ENCODE peak calls at places on chromosomes 12 and 14, in four cellular contexts. G is uterus, P is fibroblast of lung, U is tibial nerve. D is an unnamed sample.
A peak's percentile ranks its signal among the peaks of the same experiment; 100 is the strongest.

GRCh38 chr12:52836042-52836466 is 1.9 kb upstream of the KRT79 start:
- DNase-seq in G (no peak), P (no peak), U (no peak), D (no peak)

GRCh38 chr12:109157986-109158385 is 41.6 kb downstream of the ACACB start:
- DNase-seq in G (no peak), P (no peak), U (no peak), D (no peak)

GRCh38 chr12:24705741-24706358 is 243.1 kb downstream of the BCAT1 start:
- DNase-seq in G (no peak), P (no peak), U (no peak), D (no peak)

GRCh38 chr12:5200276-5201087 is 156.8 kb downstream of the KCNA5 start:
- DNase-seq in G (peak; percentile 22), P (peak; percentile 27), U (no peak), D (no peak)

GRCh38 chr12:131907379-131908081 is 13.1 kb downstream of the ULK1 start:
- DNase-seq in G (no peak), P (no peak), U (no peak), D (peak; percentile 14)

GRCh38 chr12:57266681-57267080 is 15.7 kb upstream of the STAC3 start:
- DNase-seq in G (no peak), P (no peak), U (no peak), D (no peak)

GRCh38 chr12:41684997-41685396 is 459.7 kb downstream of the GXYLT1 start:
- DNase-seq in G (no peak), P (no peak), U (no peak), D (no peak)

GRCh38 chr12:130053641-130054040 is 108.6 kb upstream of the FZD10 start:
- DNase-seq in G (no peak), P (no peak), U (no peak), D (no peak)

GRCh38 chr12:131831021-131831571 is 2.9 kb downstream of the MMP17 start:
- DNase-seq in G (no peak), P (peak; percentile 16), U (no peak), D (peak; percentile 66)

GRCh38 chr14:23121401-23121800 is 2.3 kb upstream of the CEBPE start:
- DNase-seq in G (peak; percentile 74), P (peak; percentile 54), U (no peak), D (no peak)

GRCh38 chr14:106010783-106011182 is 484.4 kb downstream of the TMEM121 start:
- DNase-seq in G (no peak), P (no peak), U (no peak), D (no peak)

DNA sequence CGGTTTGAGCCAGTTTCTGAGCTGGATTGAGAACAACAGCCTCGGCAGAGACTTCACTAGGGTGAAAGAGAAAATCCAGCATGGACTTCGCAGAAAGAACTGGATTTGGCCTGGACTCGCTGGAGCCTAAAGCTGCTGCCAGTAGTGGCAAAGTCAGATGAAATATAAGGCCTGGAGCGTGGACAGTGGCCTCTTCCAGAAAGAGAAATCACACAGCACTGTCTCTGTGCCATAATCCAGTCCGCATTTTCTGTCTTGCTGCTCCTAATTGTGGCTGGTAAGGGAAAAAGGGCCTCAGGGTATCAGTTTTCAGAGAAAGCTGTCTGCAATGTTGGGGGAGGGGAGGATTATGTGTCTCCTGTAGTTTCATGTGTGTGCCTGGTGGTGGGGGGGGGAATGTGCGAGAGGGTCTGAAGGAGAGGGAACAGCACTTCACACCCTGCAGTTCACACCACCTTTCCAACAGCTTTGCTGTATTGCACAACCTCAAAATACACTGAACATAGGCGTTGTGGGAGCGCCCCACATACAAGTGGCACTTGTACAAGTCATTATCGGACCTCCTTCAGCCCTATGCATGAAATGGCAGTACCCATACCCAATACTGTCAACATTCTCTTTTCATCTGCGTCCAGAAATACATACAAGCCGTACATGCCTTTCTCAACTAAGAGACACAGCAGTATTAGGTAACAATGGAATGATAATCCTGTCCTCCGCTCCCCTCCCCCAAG is 107.6 kb upstream of the ATF7IP start:
- DNase-seq in G (peak; percentile 94), P (peak; percentile 100), U (peak; percentile 93), D (peak; percentile 98)
- H3K9me3 ChIP-seq in G (no peaks in the 10 kb centered on the region), P (no peaks in the 10 kb centered on the region), U (no peaks in the 10 kb centered on the region), D (no peaks in the 10 kb centered on the region)

DNA sequence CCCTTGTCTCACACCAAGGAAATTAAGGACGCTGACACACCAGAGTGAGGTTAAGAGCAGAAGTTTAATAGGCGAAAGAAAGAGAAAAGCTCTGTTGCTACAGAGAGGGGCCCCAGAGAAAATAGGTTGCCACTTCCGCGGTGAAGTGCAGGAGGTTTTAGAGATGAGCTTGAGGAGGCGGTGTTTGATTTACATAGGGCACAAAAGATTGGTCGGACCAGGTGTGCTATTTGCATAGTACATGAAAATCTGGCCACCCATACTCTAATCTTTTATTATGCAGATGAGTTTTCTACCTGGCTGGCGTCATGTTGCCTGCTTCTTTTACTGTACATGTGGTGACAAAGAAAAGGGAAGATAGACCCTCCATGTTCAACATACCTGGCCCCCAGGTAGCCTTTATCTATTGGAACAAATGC is 23.3 kb upstream of the MYF6 start:
- DNase-seq in G (no peak), P (no peak), U (no peak), D (no peak)
- H3K4me3 ChIP-seq in G (no peak overlapping the region), P (no peak overlapping the region), U (no peak overlapping the region), D (no peak overlapping the region)

GRCh38 chr14:63493246-63493645 is 49.9 kb downstream of the PPP2R5E start:
- DNase-seq in G (no peak), P (peak; percentile 43), U (no peak), D (no peak)
- TF ChIP-seq CTCF in G (no peak), P (no peak), U (no peak), D (no peak)

DNA sequence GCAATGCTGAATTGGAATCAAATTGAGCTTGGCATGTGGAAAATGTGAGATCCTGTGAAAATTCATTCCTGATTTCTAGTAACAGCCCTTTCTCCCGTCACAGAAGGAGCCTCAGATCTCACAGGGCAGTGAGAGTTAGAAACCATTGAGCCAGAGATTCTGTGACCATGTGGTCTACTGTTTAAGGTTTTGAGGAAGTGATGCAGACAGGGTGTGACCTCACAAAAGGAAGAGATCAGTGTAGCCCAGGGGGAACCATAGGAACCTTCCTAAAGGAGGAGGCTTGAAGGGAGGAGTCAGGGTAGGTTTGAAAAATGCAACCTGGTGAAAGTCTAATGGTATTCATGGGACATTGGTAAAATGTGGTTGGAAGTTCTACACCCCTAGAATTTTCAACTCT is 1136.9 kb downstream of the AACS start:
- DNase-seq in G (no peak), P (no peak), U (no peak), D (no peak)
- H3K9me3 ChIP-seq in G (no peaks in the 10 kb centered on the region), P (no peaks in the 10 kb centered on the region), U (no peaks in the 10 kb centered on the region), D (no peaks in the 10 kb centered on the region)

GRCh38 chr12:105234197-105234596 is 1.8 kb downstream of the APPL2 start:
- DNase-seq in G (no peak), P (no peak), U (no peak), D (no peak)
- H3K4me3 ChIP-seq in G (peak overlapping the region; percentile 57), P (peak overlapping the region; percentile 96), U (peak overlapping the region; percentile 78), D (peak overlapping the region; percentile 93)

DNA sequence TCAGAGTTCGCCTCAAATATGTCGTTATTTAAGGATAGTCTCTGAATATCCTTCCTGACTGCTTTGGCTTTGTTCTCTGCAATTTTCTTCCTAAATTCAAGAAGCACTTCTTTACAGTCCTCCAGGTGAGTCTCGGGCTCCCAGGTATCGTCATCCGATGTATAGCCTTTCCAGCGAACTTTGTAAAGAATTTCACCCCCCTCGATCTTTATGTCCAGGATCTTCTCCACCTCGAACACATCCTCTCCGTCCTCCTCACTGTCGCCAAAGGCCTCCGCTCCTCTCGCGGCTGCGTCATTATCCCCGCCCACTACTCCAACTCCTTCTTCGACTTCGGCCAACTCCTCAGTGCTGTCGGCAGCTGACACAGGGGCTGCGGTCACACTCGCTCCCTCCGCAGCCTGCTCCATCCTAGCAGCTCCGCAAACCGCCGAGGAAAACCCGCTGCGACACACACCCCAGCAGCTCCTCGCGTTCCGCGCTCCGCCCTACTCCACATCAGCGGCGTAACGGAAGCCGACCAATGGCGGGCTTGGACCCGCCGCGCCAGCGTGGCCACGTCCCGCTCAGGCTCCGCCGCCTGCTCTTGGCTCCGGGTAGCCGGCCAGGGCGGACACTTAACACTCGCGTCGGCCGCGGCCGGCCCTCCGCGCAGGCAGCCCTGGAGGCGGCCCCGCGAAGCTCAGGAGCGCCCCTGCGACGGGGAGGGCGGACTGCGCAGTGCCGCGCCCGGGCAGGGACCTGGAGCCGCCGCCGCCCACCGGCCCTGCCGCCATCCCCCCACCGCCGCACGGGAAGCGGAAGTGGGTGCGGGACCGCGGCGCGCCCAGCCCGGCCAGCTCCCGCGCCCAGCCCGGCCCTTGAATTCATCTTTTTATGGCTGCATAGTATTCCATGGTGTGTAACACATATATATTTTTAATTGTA is 4.1 kb downstream of the CD163L1 start:
- DNase-seq in G (no peak), P (peak; percentile 56), U (no peak), D (no peak)
- TF ChIP-seq CTCF in G (no peak), P (no peak), U (no peak), D (no peak)

DNA sequence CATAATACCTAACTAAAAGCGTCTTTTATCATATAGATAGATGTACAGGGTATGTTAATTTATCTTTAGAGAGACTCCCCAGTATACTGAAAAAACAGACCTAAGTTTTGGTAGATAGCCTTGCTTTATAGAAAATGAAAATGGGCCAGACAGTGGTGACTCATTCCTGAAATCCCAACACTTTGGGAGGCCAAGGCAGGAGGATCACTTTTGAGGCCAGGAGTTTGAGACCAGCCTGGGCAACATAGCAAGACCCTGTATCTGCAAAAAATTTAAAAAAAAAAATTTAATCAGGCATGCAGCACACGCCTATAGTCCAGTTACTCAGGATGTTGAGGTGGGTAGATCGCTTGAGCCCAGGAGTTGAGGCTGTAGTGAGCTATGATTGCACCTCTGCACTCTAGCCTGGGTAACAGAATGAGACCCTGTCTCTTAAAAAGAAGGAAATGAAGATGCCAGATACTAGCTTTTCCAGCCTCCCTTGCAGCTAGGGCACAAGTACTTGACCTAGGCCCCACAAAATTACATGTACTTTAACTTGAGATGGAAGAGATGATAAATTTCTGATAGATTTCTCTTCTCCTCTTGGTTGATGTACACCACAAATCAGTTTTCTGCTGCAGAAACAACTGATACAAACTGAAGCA is 17.1 kb downstream of the RAP1B start:
- DNase-seq in G (no peak), P (no peak), U (no peak), D (no peak)
- H3K9me3 ChIP-seq in G (no peaks in the 10 kb centered on the region), P (no peaks in the 10 kb centered on the region), U (no peaks in the 10 kb centered on the region), D (peaks cover 7% of the 10 kb centered on the region)

GRCh38 chr12:11793896-11794295 is 144.4 kb downstream of the ETV6 start:
- DNase-seq in G (no peak), P (no peak), U (no peak), D (no peak)
- H3K4me3 ChIP-seq in G (no peak overlapping the region), P (no peak overlapping the region), U (no peak overlapping the region), D (peak overlapping the region; percentile 28)